ENCODE peak calls at places on chromosomes 12 and 14, in six cellular contexts. One of them, this sample, is unnamed. For H3K4me1, the result is how much of the 10 kb centered on the place peaks cover.

GRCh38 chr14:53538316-53538851 is 385.3 kb upstream of the DDHD1 start:
- DNase-seq in suprapubic skin: no peak
- DNase-seq in pancreas: no peak
- DNase-seq in neuronal stem cell: no peak
- DNase-seq in lower lobe of right lung: no peak
- DNase-seq in A549: no peak
- DNase-seq in this sample: no peak

GRCh38 chr12:9064815-9065606 is 50.7 kb downstream of the A2M start:
- DNase-seq in A549: peak
- DNase-seq in pancreas: peak
- DNase-seq in lower lobe of right lung: peak
- DNase-seq in neuronal stem cell: peak
- DNase-seq in suprapubic skin: peak
- DNase-seq in this sample: peak

GRCh38 chr12:60100150-60100549 is 504.3 kb downstream of the SLC16A7 start:
- DNase-seq in neuronal stem cell: no peak
- DNase-seq in lower lobe of right lung: no peak
- DNase-seq in A549: no peak
- DNase-seq in pancreas: no peak
- DNase-seq in suprapubic skin: no peak
- DNase-seq in this sample: no peak

GRCh38 chr12:119229205-119229604 is 50.5 kb downstream of the HSPB8 start:
- DNase-seq in A549: no peak
- DNase-seq in neuronal stem cell: no peak
- DNase-seq in lower lobe of right lung: no peak
- DNase-seq in pancreas: no peak
- DNase-seq in suprapubic skin: no peak
- DNase-seq in this sample: no peak

GRCh38 chr14:54642950-54643695 is 76.2 kb downstream of the SAMD4A start:
- DNase-seq in pancreas: no peak
- DNase-seq in lower lobe of right lung: no peak
- DNase-seq in neuronal stem cell: no peak
- DNase-seq in A549: peak
- DNase-seq in suprapubic skin: no peak
- DNase-seq in this sample: no peak

GRCh38 chr14:48373993-48374392 is 698.6 kb upstream of the MDGA2 start:
- DNase-seq in A549: no peak
- DNase-seq in neuronal stem cell: no peak
- DNase-seq in lower lobe of right lung: no peak
- DNase-seq in pancreas: no peak
- DNase-seq in suprapubic skin: no peak
- DNase-seq in this sample: no peak

GRCh38 chr12:9908350-9908749 is 23.8 kb downstream of the CLEC2A start:
- DNase-seq in A549: no peak
- DNase-seq in suprapubic skin: no peak
- DNase-seq in neuronal stem cell: no peak
- DNase-seq in lower lobe of right lung: no peak
- DNase-seq in pancreas: no peak
- DNase-seq in this sample: no peak

GRCh38 chr12:110585231-110585799 is 2.2 kb upstream of the PPTC7 start:
- DNase-seq in suprapubic skin: no peak
- DNase-seq in pancreas: peak
- DNase-seq in neuronal stem cell: no peak
- DNase-seq in A549: no peak
- DNase-seq in lower lobe of right lung: no peak
- DNase-seq in this sample: no peak

GRCh38 chr12:28543021-28543890 is 353.0 kb downstream of the CCDC91 start:
- DNase-seq in neuronal stem cell: no peak
- DNase-seq in pancreas: no peak
- DNase-seq in lower lobe of right lung: no peak
- DNase-seq in suprapubic skin: no peak
- DNase-seq in A549: no peak
- DNase-seq in this sample: no peak

GRCh38 chr14:75660238-75660629 is 442 bp downstream of the ERG28 start:
- DNase-seq in neuronal stem cell: no peak
- DNase-seq in A549: no peak
- DNase-seq in pancreas: no peak
- DNase-seq in suprapubic skin: no peak
- DNase-seq in lower lobe of right lung: no peak
- DNase-seq in this sample: no peak

GRCh38 chr14:21860172-21860571 is 186.6 kb upstream of the OR4E1 start:
- DNase-seq in neuronal stem cell: peak
- DNase-seq in lower lobe of right lung: no peak
- DNase-seq in pancreas: no peak
- DNase-seq in suprapubic skin: no peak
- DNase-seq in A549: peak
- DNase-seq in this sample: no peak

GRCh38 chr12:23140710-23141109 is 515.7 kb downstream of the ETNK1 start:
- DNase-seq in suprapubic skin: no peak
- DNase-seq in A549: no peak
- DNase-seq in pancreas: no peak
- DNase-seq in lower lobe of right lung: no peak
- DNase-seq in neuronal stem cell: no peak
- DNase-seq in this sample: no peak
- H3K4me1 ChIP-seq in suprapubic skin: under half
- H3K4me1 ChIP-seq in A549: under half
- H3K4me1 ChIP-seq in pancreas: under half
- H3K4me1 ChIP-seq in lower lobe of right lung: under half
- H3K4me1 ChIP-seq in neuronal stem cell: under half
- H3K4me1 ChIP-seq in this sample: under half

GRCh38 chr14:69712637-69713088 is 54.3 kb upstream of the SRSF5 start:
- DNase-seq in neuronal stem cell: no peak
- DNase-seq in pancreas: peak
- DNase-seq in A549: no peak
- DNase-seq in suprapubic skin: no peak
- DNase-seq in lower lobe of right lung: peak
- DNase-seq in this sample: peak
- H3K27ac ChIP-seq in neuronal stem cell: peak
- H3K27ac ChIP-seq in pancreas: peak
- H3K27ac ChIP-seq in A549: no peak
- H3K27ac ChIP-seq in suprapubic skin: peak
- H3K27ac ChIP-seq in lower lobe of right lung: peak
- H3K27ac ChIP-seq in this sample: peak

DNA sequence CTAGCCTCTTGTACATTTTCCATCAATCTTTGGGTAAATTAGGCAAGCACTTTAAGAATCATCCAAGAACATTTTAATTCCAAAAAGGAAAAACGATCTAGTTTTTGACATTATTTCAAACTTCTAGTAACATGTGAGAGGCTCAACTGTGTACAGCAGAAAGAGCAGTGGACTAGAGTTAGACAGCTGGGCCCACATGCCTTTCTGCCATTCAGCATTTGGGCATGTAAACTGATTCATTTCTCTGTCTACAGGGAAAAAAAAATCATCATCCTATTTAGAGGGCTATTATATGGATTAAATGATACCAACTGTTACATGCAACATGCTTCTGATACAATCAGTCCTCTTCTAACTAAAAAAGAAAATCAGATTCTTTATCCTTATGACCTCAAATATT is 17.7 kb downstream of the ATP2B1 start:
- DNase-seq in suprapubic skin: no peak
- DNase-seq in A549: no peak
- DNase-seq in pancreas: no peak
- DNase-seq in neuronal stem cell: no peak
- DNase-seq in lower lobe of right lung: no peak
- DNase-seq in this sample: no peak
- H3K4me1 ChIP-seq in suprapubic skin: under half
- H3K4me1 ChIP-seq in A549: half or more
- H3K4me1 ChIP-seq in pancreas: under half
- H3K4me1 ChIP-seq in neuronal stem cell: under half
- H3K4me1 ChIP-seq in lower lobe of right lung: under half
- H3K4me1 ChIP-seq in this sample: under half

GRCh38 chr12:132835076-132835870 is 6.6 kb upstream of the GOLGA3 start:
- DNase-seq in neuronal stem cell: no peak
- DNase-seq in A549: no peak
- DNase-seq in pancreas: no peak
- DNase-seq in lower lobe of right lung: no peak
- DNase-seq in suprapubic skin: no peak
- DNase-seq in this sample: no peak
- H3K27ac ChIP-seq in neuronal stem cell: no peak
- H3K27ac ChIP-seq in A549: no peak
- H3K27ac ChIP-seq in pancreas: no peak
- H3K27ac ChIP-seq in lower lobe of right lung: no peak
- H3K27ac ChIP-seq in suprapubic skin: no peak
- H3K27ac ChIP-seq in this sample: no peak

GRCh38 chr12:107782067-107782466 is 7.6 kb downstream of the ASCL4 start:
- DNase-seq in neuronal stem cell: no peak
- DNase-seq in lower lobe of right lung: no peak
- DNase-seq in suprapubic skin: no peak
- DNase-seq in pancreas: no peak
- DNase-seq in A549: no peak
- DNase-seq in this sample: no peak

GRCh38 chr12:107780298-107780697 is 5.8 kb downstream of the ASCL4 start:
- DNase-seq in A549: no peak
- DNase-seq in lower lobe of right lung: no peak
- DNase-seq in neuronal stem cell: no peak
- DNase-seq in pancreas: no peak
- DNase-seq in suprapubic skin: no peak
- DNase-seq in this sample: no peak

GRCh38 chr12:107776171-107776570 is 1.7 kb downstream of the ASCL4 start:
- DNase-seq in neuronal stem cell: no peak
- DNase-seq in A549: no peak
- DNase-seq in lower lobe of right lung: no peak
- DNase-seq in pancreas: no peak
- DNase-seq in suprapubic skin: no peak
- DNase-seq in this sample: no peak

GRCh38 chr12:107778383-107779015 is 4.0 kb downstream of the ASCL4 start:
- DNase-seq in pancreas: no peak
- DNase-seq in suprapubic skin: no peak
- DNase-seq in A549: no peak
- DNase-seq in neuronal stem cell: no peak
- DNase-seq in lower lobe of right lung: no peak
- DNase-seq in this sample: no peak

GRCh38 chr12:107779077-107779840 is 4.8 kb downstream of the ASCL4 start:
- DNase-seq in pancreas: no peak
- DNase-seq in neuronal stem cell: no peak
- DNase-seq in A549: no peak
- DNase-seq in suprapubic skin: no peak
- DNase-seq in lower lobe of right lung: no peak
- DNase-seq in this sample: no peak
- H3K4me1 ChIP-seq in pancreas: under half
- H3K4me1 ChIP-seq in neuronal stem cell: under half
- H3K4me1 ChIP-seq in A549: under half
- H3K4me1 ChIP-seq in suprapubic skin: under half
- H3K4me1 ChIP-seq in lower lobe of right lung: under half
- H3K4me1 ChIP-seq in this sample: under half

DNA sequence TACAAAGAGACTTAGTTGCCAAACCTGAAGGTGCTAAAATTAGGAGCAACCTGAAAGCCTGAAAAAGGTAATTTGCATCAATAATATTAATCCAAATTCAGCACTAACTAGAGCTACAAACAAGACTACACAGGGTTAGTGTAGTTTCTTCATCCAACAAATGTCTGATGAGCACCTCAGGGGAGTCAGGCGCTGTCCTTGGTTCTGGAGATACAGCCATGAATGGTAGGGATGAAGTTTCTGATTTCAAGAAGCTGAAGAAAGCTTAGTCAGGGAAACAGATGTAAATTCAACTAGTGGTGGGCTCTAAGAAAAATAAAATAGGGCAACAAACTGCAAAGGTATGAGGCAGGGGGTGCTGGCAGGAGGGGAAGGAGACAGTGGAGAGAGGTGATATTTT is 266.3 kb downstream of the GLT1D1 start:
- DNase-seq in suprapubic skin: no peak
- DNase-seq in A549: no peak
- DNase-seq in lower lobe of right lung: no peak
- DNase-seq in pancreas: no peak
- DNase-seq in neuronal stem cell: peak
- DNase-seq in this sample: no peak
- H3K27ac ChIP-seq in suprapubic skin: no peak
- H3K27ac ChIP-seq in A549: no peak
- H3K27ac ChIP-seq in lower lobe of right lung: no peak
- H3K27ac ChIP-seq in pancreas: no peak
- H3K27ac ChIP-seq in neuronal stem cell: no peak
- H3K27ac ChIP-seq in this sample: no peak

This sample was measured in ascending aorta.